ENCODE peak calls at places on chromosomes 1 and 21, in eight cellular contexts. One of them, this sample, is unnamed.

GRCh38 chr1:30521261-30521865 is 202.0 kb downstream of the MATN1 start:
- DNase-seq in fibroblast of lung: no peak
- DNase-seq in HEK293T: no peak
- DNase-seq in stimulated activated CD4-positive, alpha-beta T cell treated with anti-CD3 and anti-CD28 coated beads, Interleukin-1b, Interleukin-23, amount 100 ng/mL, for 48 hours: no peak
- DNase-seq in epithelial cell of prostate: no peak
- DNase-seq in EL: no peak
- DNase-seq in iPS-NIHi11: no peak
- DNase-seq in glutamatergic neuron: no peak
- DNase-seq in this sample: no peak

GRCh38 chr1:201466492-201466891 is 2.5 kb downstream of the PHLDA3 start:
- DNase-seq in fibroblast of lung: peak; percentile 48
- DNase-seq in HEK293T: no peak
- DNase-seq in stimulated activated CD4-positive, alpha-beta T cell treated with anti-CD3 and anti-CD28 coated beads, Interleukin-1b, Interleukin-23, amount 100 ng/mL, for 48 hours: no peak
- DNase-seq in epithelial cell of prostate: no peak
- DNase-seq in EL: peak; percentile 57
- DNase-seq in iPS-NIHi11: no peak
- DNase-seq in glutamatergic neuron: no peak
- DNase-seq in this sample: no peak

GRCh38 chr1:160638926-160639325 is 7.9 kb downstream of the SLAMF1 start:
- DNase-seq in fibroblast of lung: no peak
- DNase-seq in HEK293T: no peak
- DNase-seq in stimulated activated CD4-positive, alpha-beta T cell treated with anti-CD3 and anti-CD28 coated beads, Interleukin-1b, Interleukin-23, amount 100 ng/mL, for 48 hours: no peak
- DNase-seq in epithelial cell of prostate: no peak
- DNase-seq in EL: no peak
- DNase-seq in iPS-NIHi11: no peak
- DNase-seq in glutamatergic neuron: no peak
- DNase-seq in this sample: no peak

GRCh38 chr1:1376551-1377226 is 1.7 kb upstream of the AURKAIP1 start:
- DNase-seq in fibroblast of lung: no peak
- DNase-seq in HEK293T: no peak
- DNase-seq in stimulated activated CD4-positive, alpha-beta T cell treated with anti-CD3 and anti-CD28 coated beads, Interleukin-1b, Interleukin-23, amount 100 ng/mL, for 48 hours: no peak
- DNase-seq in epithelial cell of prostate: no peak
- DNase-seq in EL: no peak
- DNase-seq in iPS-NIHi11: no peak
- DNase-seq in glutamatergic neuron: no peak
- DNase-seq in this sample: no peak

GRCh38 chr1:3816331-3817137 is 20.2 kb upstream of the LRRC47 start:
- DNase-seq in fibroblast of lung: no peak
- DNase-seq in HEK293T: no peak
- DNase-seq in stimulated activated CD4-positive, alpha-beta T cell treated with anti-CD3 and anti-CD28 coated beads, Interleukin-1b, Interleukin-23, amount 100 ng/mL, for 48 hours: no peak
- DNase-seq in epithelial cell of prostate: no peak
- DNase-seq in EL: no peak
- DNase-seq in iPS-NIHi11: no peak
- DNase-seq in glutamatergic neuron: no peak
- DNase-seq in this sample: no peak

GRCh38 chr21:44872568-44873355 is 728 bp downstream of the PTTG1IP start:
- DNase-seq in fibroblast of lung: peak; percentile 60
- DNase-seq in HEK293T: peak; percentile 48
- DNase-seq in stimulated activated CD4-positive, alpha-beta T cell treated with anti-CD3 and anti-CD28 coated beads, Interleukin-1b, Interleukin-23, amount 100 ng/mL, for 48 hours: no peak
- DNase-seq in epithelial cell of prostate: no peak
- DNase-seq in EL: peak; percentile 54
- DNase-seq in iPS-NIHi11: peak; percentile 41
- DNase-seq in glutamatergic neuron: peak; percentile 55
- DNase-seq in this sample: no peak

GRCh38 chr1:78561856-78562255 is 58.4 kb upstream of the IFI44L start:
- DNase-seq in fibroblast of lung: peak; percentile 11
- DNase-seq in HEK293T: no peak
- DNase-seq in stimulated activated CD4-positive, alpha-beta T cell treated with anti-CD3 and anti-CD28 coated beads, Interleukin-1b, Interleukin-23, amount 100 ng/mL, for 48 hours: no peak
- DNase-seq in epithelial cell of prostate: no peak
- DNase-seq in EL: no peak
- DNase-seq in iPS-NIHi11: no peak
- DNase-seq in glutamatergic neuron: no peak
- DNase-seq in this sample: no peak

GRCh38 chr1:8497196-8497878 is 179.4 kb downstream of the SLC45A1 start:
- DNase-seq in fibroblast of lung: no peak
- DNase-seq in HEK293T: no peak
- DNase-seq in stimulated activated CD4-positive, alpha-beta T cell treated with anti-CD3 and anti-CD28 coated beads, Interleukin-1b, Interleukin-23, amount 100 ng/mL, for 48 hours: no peak
- DNase-seq in epithelial cell of prostate: peak; percentile 20
- DNase-seq in EL: peak; percentile 39
- DNase-seq in iPS-NIHi11: no peak
- DNase-seq in glutamatergic neuron: no peak
- DNase-seq in this sample: no peak

GRCh38 chr1:190852611-190853010 is 374.9 kb upstream of the BRINP3 start:
- DNase-seq in fibroblast of lung: peak; percentile 6
- DNase-seq in HEK293T: no peak
- DNase-seq in stimulated activated CD4-positive, alpha-beta T cell treated with anti-CD3 and anti-CD28 coated beads, Interleukin-1b, Interleukin-23, amount 100 ng/mL, for 48 hours: no peak
- DNase-seq in epithelial cell of prostate: no peak
- DNase-seq in EL: no peak
- DNase-seq in iPS-NIHi11: no peak
- DNase-seq in glutamatergic neuron: no peak
- DNase-seq in this sample: no peak

GRCh38 chr1:43835141-43836021 is 98.2 kb upstream of the ARTN start:
- DNase-seq in fibroblast of lung: peak; percentile 97
- DNase-seq in HEK293T: no peak
- DNase-seq in stimulated activated CD4-positive, alpha-beta T cell treated with anti-CD3 and anti-CD28 coated beads, Interleukin-1b, Interleukin-23, amount 100 ng/mL, for 48 hours: no peak
- DNase-seq in epithelial cell of prostate: no peak
- DNase-seq in EL: peak; percentile 99
- DNase-seq in iPS-NIHi11: peak; percentile 33
- DNase-seq in glutamatergic neuron: peak; percentile 39
- DNase-seq in this sample: peak; percentile 69

GRCh38 chr1:209516771-209517471 is 66.6 kb upstream of the CAMK1G start:
- DNase-seq in fibroblast of lung: no peak
- DNase-seq in HEK293T: no peak
- DNase-seq in stimulated activated CD4-positive, alpha-beta T cell treated with anti-CD3 and anti-CD28 coated beads, Interleukin-1b, Interleukin-23, amount 100 ng/mL, for 48 hours: no peak
- DNase-seq in epithelial cell of prostate: no peak
- DNase-seq in EL: no peak
- DNase-seq in iPS-NIHi11: peak; percentile 27
- DNase-seq in glutamatergic neuron: no peak
- DNase-seq in this sample: no peak

GRCh38 chr1:55309053-55309452 is 93.9 kb upstream of the USP24 start:
- DNase-seq in fibroblast of lung: peak; percentile 74
- DNase-seq in HEK293T: no peak
- DNase-seq in stimulated activated CD4-positive, alpha-beta T cell treated with anti-CD3 and anti-CD28 coated beads, Interleukin-1b, Interleukin-23, amount 100 ng/mL, for 48 hours: no peak
- DNase-seq in epithelial cell of prostate: no peak
- DNase-seq in EL: peak; percentile 30
- DNase-seq in iPS-NIHi11: no peak
- DNase-seq in glutamatergic neuron: no peak
- DNase-seq in this sample: no peak

GRCh38 chr1:32877211-32878110 is 6.7 kb upstream of the FNDC5 start:
- DNase-seq in fibroblast of lung: no peak
- DNase-seq in HEK293T: no peak
- DNase-seq in stimulated activated CD4-positive, alpha-beta T cell treated with anti-CD3 and anti-CD28 coated beads, Interleukin-1b, Interleukin-23, amount 100 ng/mL, for 48 hours: no peak
- DNase-seq in epithelial cell of prostate: no peak
- DNase-seq in EL: no peak
- DNase-seq in iPS-NIHi11: no peak
- DNase-seq in glutamatergic neuron: no peak
- DNase-seq in this sample: no peak

GRCh38 chr1:83554174-83554573 is 444.8 kb downstream of the TTLL7 start:
- DNase-seq in fibroblast of lung: no peak
- DNase-seq in HEK293T: peak; percentile 17
- DNase-seq in stimulated activated CD4-positive, alpha-beta T cell treated with anti-CD3 and anti-CD28 coated beads, Interleukin-1b, Interleukin-23, amount 100 ng/mL, for 48 hours: no peak
- DNase-seq in epithelial cell of prostate: no peak
- DNase-seq in EL: no peak
- DNase-seq in iPS-NIHi11: peak; percentile 17
- DNase-seq in glutamatergic neuron: no peak
- DNase-seq in this sample: no peak

GRCh38 chr1:219927298-219927955 is 930 bp downstream of the SLC30A10 start:
- DNase-seq in fibroblast of lung: no peak
- DNase-seq in HEK293T: no peak
- DNase-seq in stimulated activated CD4-positive, alpha-beta T cell treated with anti-CD3 and anti-CD28 coated beads, Interleukin-1b, Interleukin-23, amount 100 ng/mL, for 48 hours: no peak
- DNase-seq in epithelial cell of prostate: no peak
- DNase-seq in EL: no peak
- DNase-seq in iPS-NIHi11: no peak
- DNase-seq in glutamatergic neuron: no peak
- DNase-seq in this sample: no peak

GRCh38 chr21:36113647-36114428 is 21.0 kb upstream of the CBR3 start:
- DNase-seq in fibroblast of lung: no peak
- DNase-seq in HEK293T: no peak
- DNase-seq in stimulated activated CD4-positive, alpha-beta T cell treated with anti-CD3 and anti-CD28 coated beads, Interleukin-1b, Interleukin-23, amount 100 ng/mL, for 48 hours: peak; percentile 58
- DNase-seq in epithelial cell of prostate: no peak
- DNase-seq in EL: no peak
- DNase-seq in iPS-NIHi11: no peak
- DNase-seq in glutamatergic neuron: no peak
- DNase-seq in this sample: no peak

This sample was measured in amniotic stem cell.